ENCODE peak calls at places on chromosomes 13 and 19, in five cellular contexts. One of them, this sample, is unnamed.

GRCh38 chr13:112957295-112957677 is 11.7 kb upstream of the MCF2L start:
- DNase-seq in left lung: no peak
- DNase-seq in esophagus muscularis mucosa: no peak
- DNase-seq in foreskin fibroblast: no peak
- DNase-seq in A673: no peak
- DNase-seq in this sample: no peak

GRCh38 chr13:97174638-97175037 is 47.5 kb upstream of the MBNL2 start:
- DNase-seq in left lung: no peak
- DNase-seq in esophagus muscularis mucosa: no peak
- DNase-seq in foreskin fibroblast: no peak
- DNase-seq in A673: no peak
- DNase-seq in this sample: no peak

GRCh38 chr13:31369213-31369612 is 169.4 kb downstream of the B3GLCT start:
- DNase-seq in left lung: no peak
- DNase-seq in esophagus muscularis mucosa: no peak
- DNase-seq in foreskin fibroblast: peak
- DNase-seq in A673: no peak
- DNase-seq in this sample: no peak

GRCh38 chr13:26895808-26896466 is 135.4 kb upstream of the GPR12 start:
- DNase-seq in left lung: no peak
- DNase-seq in esophagus muscularis mucosa: no peak
- DNase-seq in foreskin fibroblast: no peak
- DNase-seq in A673: no peak
- DNase-seq in this sample: no peak

GRCh38 chr19:33621811-33622504 is at the start of gene CHST8:
- DNase-seq in left lung: no peak
- DNase-seq in esophagus muscularis mucosa: no peak
- DNase-seq in foreskin fibroblast: peak
- DNase-seq in A673: peak
- DNase-seq in this sample: peak

GRCh38 chr19:12733369-12733896 is 1.1 kb downstream of the TRIR start:
- DNase-seq in left lung: no peak
- DNase-seq in esophagus muscularis mucosa: no peak
- DNase-seq in foreskin fibroblast: peak
- DNase-seq in A673: peak
- DNase-seq in this sample: peak

GRCh38 chr19:47520343-47520806 is 5.5 kb upstream of the NAPA start:
- DNase-seq in left lung: no peak
- DNase-seq in esophagus muscularis mucosa: no peak
- DNase-seq in foreskin fibroblast: no peak
- DNase-seq in A673: no peak
- DNase-seq in this sample: no peak

GRCh38 chr19:57814505-57815246 is at the start of gene ZNF552:
- DNase-seq in left lung: peak
- DNase-seq in esophagus muscularis mucosa: peak
- DNase-seq in foreskin fibroblast: peak
- DNase-seq in A673: peak
- DNase-seq in this sample: peak

DNA sequence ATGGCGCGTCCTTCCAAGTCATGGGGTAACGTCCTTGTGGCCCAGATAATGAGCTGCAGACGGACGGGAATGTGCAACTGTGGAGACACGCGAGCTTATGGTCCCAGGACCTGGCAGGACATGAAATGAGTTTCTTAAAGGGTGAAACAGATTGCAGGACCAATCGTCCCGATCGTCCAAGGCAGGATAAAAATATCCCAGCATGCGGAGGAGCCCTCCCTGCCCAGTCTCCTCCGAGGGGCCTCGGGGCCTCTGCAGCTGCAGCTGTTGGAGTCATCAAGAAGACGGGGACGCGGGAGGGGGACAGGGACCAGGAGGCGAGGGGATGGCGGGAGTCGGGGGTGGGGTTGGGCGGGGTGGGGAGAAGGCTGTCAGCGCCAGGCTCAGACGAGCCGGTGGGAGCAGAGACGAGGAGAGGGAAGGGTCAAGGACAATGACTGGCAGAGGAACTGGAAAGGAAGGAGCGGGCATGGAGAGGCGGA is 14.4 kb upstream of the GARIN5A start:
- DNase-seq in left lung: no peak
- DNase-seq in esophagus muscularis mucosa: no peak
- DNase-seq in foreskin fibroblast: no peak
- DNase-seq in A673: no peak
- DNase-seq in this sample: peak
- H3K4me3 ChIP-seq in left lung: no peak
- H3K4me3 ChIP-seq in esophagus muscularis mucosa: no peak
- H3K4me3 ChIP-seq in foreskin fibroblast: no peak
- H3K4me3 ChIP-seq in A673: no peak
- H3K4me3 ChIP-seq in this sample: no peak

GRCh38 chr19:1987197-1988187 is 28.0 kb downstream of the BTBD2 start:
- DNase-seq in left lung: no peak
- DNase-seq in esophagus muscularis mucosa: no peak
- DNase-seq in foreskin fibroblast: no peak
- DNase-seq in A673: no peak
- DNase-seq in this sample: no peak
- TF ChIP-seq CTCF in left lung: no peak
- TF ChIP-seq CTCF in esophagus muscularis mucosa: no peak
- TF ChIP-seq CTCF in foreskin fibroblast: no peak
- TF ChIP-seq CTCF in A673: no peak
- TF ChIP-seq CTCF in this sample: no peak

GRCh38 chr13:100029930-100030329 is 48.3 kb downstream of the ZIC2 start:
- DNase-seq in left lung: no peak
- DNase-seq in esophagus muscularis mucosa: no peak
- DNase-seq in foreskin fibroblast: no peak
- DNase-seq in A673: no peak
- DNase-seq in this sample: no peak

GRCh38 chr13:100019780-100020356 is 38.3 kb downstream of the ZIC2 start:
- DNase-seq in left lung: no peak
- DNase-seq in esophagus muscularis mucosa: no peak
- DNase-seq in foreskin fibroblast: no peak
- DNase-seq in A673: no peak
- DNase-seq in this sample: no peak

GRCh38 chr13:100022798-100023197 is 41.2 kb downstream of the ZIC2 start:
- DNase-seq in left lung: no peak
- DNase-seq in esophagus muscularis mucosa: no peak
- DNase-seq in foreskin fibroblast: no peak
- DNase-seq in A673: no peak
- DNase-seq in this sample: no peak

GRCh38 chr13:100024023-100024422 is 42.4 kb downstream of the ZIC2 start:
- DNase-seq in left lung: no peak
- DNase-seq in esophagus muscularis mucosa: no peak
- DNase-seq in foreskin fibroblast: no peak
- DNase-seq in A673: no peak
- DNase-seq in this sample: no peak
- H3K4me3 ChIP-seq in left lung: no peak
- H3K4me3 ChIP-seq in esophagus muscularis mucosa: no peak
- H3K4me3 ChIP-seq in foreskin fibroblast: no peak
- H3K4me3 ChIP-seq in A673: no peak
- H3K4me3 ChIP-seq in this sample: no peak

DNA sequence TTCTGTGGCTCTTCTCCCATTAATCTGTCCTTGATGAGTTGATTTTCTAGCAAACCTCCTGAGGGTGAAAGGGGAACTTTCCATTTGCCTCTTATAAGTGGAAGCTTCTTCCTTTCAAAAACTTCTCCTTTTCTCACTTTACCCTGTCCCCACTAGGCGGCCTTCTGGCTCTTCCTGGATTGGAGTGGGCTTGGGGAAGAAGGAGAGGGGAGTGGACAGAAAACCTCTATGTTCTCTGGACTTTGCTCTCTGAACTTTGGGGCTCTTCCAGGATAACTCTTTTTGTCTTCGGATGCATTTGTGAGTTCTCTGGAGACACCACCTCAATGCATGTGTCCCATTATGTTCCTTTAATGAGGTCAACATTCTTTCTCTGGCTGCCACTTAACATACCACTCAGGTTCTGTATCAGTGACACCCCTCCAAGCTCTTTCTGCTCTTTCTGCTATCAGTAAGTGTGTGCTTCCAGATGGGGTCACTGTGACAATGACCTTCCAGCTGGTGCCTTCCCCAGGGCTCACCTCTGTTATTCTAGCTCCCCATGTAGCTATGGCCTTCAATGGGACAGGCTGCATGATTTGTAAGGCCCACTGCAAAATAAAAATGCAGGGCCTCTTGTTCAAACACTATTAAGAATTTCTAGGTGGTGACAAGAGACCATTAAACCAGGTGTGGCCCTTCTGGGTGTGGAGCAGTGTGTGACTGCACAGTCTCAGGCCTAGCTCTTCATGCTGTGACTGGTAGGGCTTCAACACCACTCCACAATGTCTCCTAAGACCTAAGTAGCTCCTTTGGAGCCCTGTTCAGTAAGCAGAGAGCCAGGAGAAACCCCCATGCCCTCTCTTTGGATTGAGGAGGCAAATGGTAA is 389.2 kb downstream of the EFNB2 start:
- DNase-seq in left lung: peak
- DNase-seq in esophagus muscularis mucosa: no peak
- DNase-seq in foreskin fibroblast: no peak
- DNase-seq in A673: no peak
- DNase-seq in this sample: no peak
- TF ChIP-seq CTCF in left lung: no peak
- TF ChIP-seq CTCF in esophagus muscularis mucosa: no peak
- TF ChIP-seq CTCF in foreskin fibroblast: no peak
- TF ChIP-seq CTCF in A673: peak
- TF ChIP-seq CTCF in this sample: no peak

GRCh38 chr19:2170219-2170618 is 6.5 kb downstream of the DOT1L start:
- DNase-seq in left lung: no peak
- DNase-seq in esophagus muscularis mucosa: no peak
- DNase-seq in foreskin fibroblast: no peak
- DNase-seq in A673: no peak
- DNase-seq in this sample: no peak
- H3K4me3 ChIP-seq in left lung: no peak
- H3K4me3 ChIP-seq in esophagus muscularis mucosa: no peak
- H3K4me3 ChIP-seq in foreskin fibroblast: no peak
- H3K4me3 ChIP-seq in A673: no peak
- H3K4me3 ChIP-seq in this sample: no peak

GRCh38 chr19:18520848-18521691 is 800 bp downstream of the ELL start:
- DNase-seq in left lung: peak
- DNase-seq in esophagus muscularis mucosa: no peak
- DNase-seq in foreskin fibroblast: no peak
- DNase-seq in A673: no peak
- DNase-seq in this sample: no peak
- TF ChIP-seq CTCF in left lung: no peak
- TF ChIP-seq CTCF in esophagus muscularis mucosa: no peak
- TF ChIP-seq CTCF in foreskin fibroblast: no peak
- TF ChIP-seq CTCF in A673: no peak
- TF ChIP-seq CTCF in this sample: no peak

GRCh38 chr19:20640545-20640944 is 20.8 kb downstream of the ZNF626 start:
- DNase-seq in left lung: no peak
- DNase-seq in esophagus muscularis mucosa: no peak
- DNase-seq in foreskin fibroblast: no peak
- DNase-seq in A673: no peak
- DNase-seq in this sample: no peak
- H3K4me3 ChIP-seq in left lung: no peak
- H3K4me3 ChIP-seq in esophagus muscularis mucosa: no peak
- H3K4me3 ChIP-seq in foreskin fibroblast: no peak
- H3K4me3 ChIP-seq in A673: no peak
- H3K4me3 ChIP-seq in this sample: no peak

DNA sequence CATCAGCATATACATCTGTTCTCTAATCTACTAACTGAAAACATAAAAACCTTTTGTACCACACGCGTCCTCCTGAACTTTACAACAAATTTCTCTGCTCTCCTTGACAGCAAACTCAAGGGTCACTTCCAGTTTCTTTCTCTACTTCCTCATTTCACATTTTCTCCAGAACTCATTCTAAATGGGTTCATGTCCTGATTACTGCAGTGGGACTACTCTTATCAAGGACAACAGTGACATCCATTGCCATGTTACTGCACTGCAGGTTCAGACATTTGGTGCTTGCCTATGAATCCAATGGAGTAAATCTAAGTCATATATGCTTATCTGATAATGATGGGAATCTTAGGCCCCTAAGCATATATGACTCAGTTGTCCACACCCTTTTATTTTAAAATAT is 35.3 kb downstream of the FPR3 start:
- DNase-seq in left lung: no peak
- DNase-seq in esophagus muscularis mucosa: no peak
- DNase-seq in foreskin fibroblast: no peak
- DNase-seq in A673: peak
- DNase-seq in this sample: peak
- TF ChIP-seq CTCF in left lung: peak
- TF ChIP-seq CTCF in esophagus muscularis mucosa: peak
- TF ChIP-seq CTCF in foreskin fibroblast: no peak
- TF ChIP-seq CTCF in A673: peak
- TF ChIP-seq CTCF in this sample: peak

GRCh38 chr13:75870397-75870801 is 234.3 kb downstream of the LMO7 start:
- DNase-seq in left lung: no peak
- DNase-seq in esophagus muscularis mucosa: no peak
- DNase-seq in foreskin fibroblast: peak
- DNase-seq in A673: peak
- DNase-seq in this sample: peak
- H3K4me3 ChIP-seq in left lung: peak
- H3K4me3 ChIP-seq in esophagus muscularis mucosa: peak
- H3K4me3 ChIP-seq in foreskin fibroblast: peak
- H3K4me3 ChIP-seq in A673: no peak
- H3K4me3 ChIP-seq in this sample: peak

This sample was measured in AG10803.